ENCODE peak calls at places on chromosomes 1 and 21, in six cellular contexts. One of them, this sample, is unnamed. For H3F3A, the result is how much of the 10 kb centered on the place peaks cover.

GRCh38 chr1:211469113-211469512 is 22.8 kb downstream of the RD3 start:
- DNase-seq in GM23248: no peak
- DNase-seq in PC-3: no peak
- DNase-seq in GM23338: no peak
- DNase-seq in PC-9: no peak
- DNase-seq in MM.1S: no peak
- DNase-seq in this sample: no peak

GRCh38 chr1:180210008-180210555 is 20.0 kb upstream of the LHX4 start:
- DNase-seq in GM23248: no peak
- DNase-seq in PC-3: peak
- DNase-seq in GM23338: no peak
- DNase-seq in PC-9: no peak
- DNase-seq in MM.1S: no peak
- DNase-seq in this sample: peak

GRCh38 chr1:32199717-32200072 is 700 bp upstream of the CCDC28B start:
- DNase-seq in GM23248: peak
- DNase-seq in PC-3: no peak
- DNase-seq in GM23338: no peak
- DNase-seq in PC-9: no peak
- DNase-seq in MM.1S: no peak
- DNase-seq in this sample: peak

GRCh38 chr1:154755858-154756730 is 114.0 kb downstream of the KCNN3 start:
- DNase-seq in GM23248: peak
- DNase-seq in PC-3: peak
- DNase-seq in GM23338: no peak
- DNase-seq in PC-9: no peak
- DNase-seq in MM.1S: no peak
- DNase-seq in this sample: no peak

GRCh38 chr1:18970762-18971161 is 14.3 kb upstream of the IFFO2 start:
- DNase-seq in GM23248: peak
- DNase-seq in PC-3: peak
- DNase-seq in GM23338: no peak
- DNase-seq in PC-9: no peak
- DNase-seq in MM.1S: no peak
- DNase-seq in this sample: no peak

GRCh38 chr1:48498096-48498791 is 26.2 kb upstream of the SPATA6 start:
- DNase-seq in GM23248: peak
- DNase-seq in PC-3: peak
- DNase-seq in GM23338: peak
- DNase-seq in PC-9: no peak
- DNase-seq in MM.1S: peak
- DNase-seq in this sample: peak

GRCh38 chr1:75533085-75533484 is 77.8 kb downstream of the SLC44A5 start:
- DNase-seq in GM23248: no peak
- DNase-seq in PC-3: no peak
- DNase-seq in GM23338: no peak
- DNase-seq in PC-9: no peak
- DNase-seq in MM.1S: no peak
- DNase-seq in this sample: no peak

GRCh38 chr21:36441715-36442114 is 38.2 kb downstream of the CLDN14 start:
- DNase-seq in GM23248: no peak
- DNase-seq in PC-3: no peak
- DNase-seq in GM23338: no peak
- DNase-seq in PC-9: no peak
- DNase-seq in MM.1S: no peak
- DNase-seq in this sample: no peak

GRCh38 chr1:51019811-51020210 is 49.8 kb downstream of the CDKN2C start:
- DNase-seq in GM23248: peak
- DNase-seq in PC-3: no peak
- DNase-seq in GM23338: no peak
- DNase-seq in PC-9: no peak
- DNase-seq in MM.1S: no peak
- DNase-seq in this sample: no peak

GRCh38 chr1:209585672-209586071 is 2.2 kb downstream of the CAMK1G start:
- DNase-seq in GM23248: peak
- DNase-seq in PC-3: peak
- DNase-seq in GM23338: peak
- DNase-seq in PC-9: no peak
- DNase-seq in MM.1S: no peak
- DNase-seq in this sample: peak

DNA sequence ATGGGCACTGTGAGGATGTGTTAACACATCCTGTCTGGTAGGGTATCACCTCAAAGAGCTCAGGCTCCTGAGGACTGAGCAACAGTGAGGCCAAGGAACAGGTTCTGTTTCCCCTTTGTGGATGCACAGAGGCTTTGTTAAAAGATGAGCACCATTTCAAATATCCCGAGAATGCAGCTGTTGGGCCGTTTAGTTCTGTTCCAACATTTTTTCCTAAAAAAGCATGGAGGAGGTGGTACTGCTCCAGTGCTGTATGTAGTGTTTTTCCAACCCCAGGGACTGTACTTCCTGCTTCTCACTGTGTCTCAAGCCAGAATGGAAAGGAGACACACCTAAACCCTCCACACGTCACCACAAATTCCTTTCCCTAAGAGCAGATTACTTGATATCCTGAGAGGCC is 53.8 kb upstream of the BCL10 start:
- DNase-seq in GM23248: peak
- DNase-seq in PC-3: peak
- DNase-seq in GM23338: peak
- DNase-seq in PC-9: peak
- DNase-seq in MM.1S: no peak
- DNase-seq in this sample: no peak
- H3F3A ChIP-seq in GM23248: half or more
- H3F3A ChIP-seq in PC-3: under half
- H3F3A ChIP-seq in GM23338: under half
- H3F3A ChIP-seq in PC-9: under half
- H3F3A ChIP-seq in MM.1S: under half
- H3F3A ChIP-seq in this sample: under half

DNA sequence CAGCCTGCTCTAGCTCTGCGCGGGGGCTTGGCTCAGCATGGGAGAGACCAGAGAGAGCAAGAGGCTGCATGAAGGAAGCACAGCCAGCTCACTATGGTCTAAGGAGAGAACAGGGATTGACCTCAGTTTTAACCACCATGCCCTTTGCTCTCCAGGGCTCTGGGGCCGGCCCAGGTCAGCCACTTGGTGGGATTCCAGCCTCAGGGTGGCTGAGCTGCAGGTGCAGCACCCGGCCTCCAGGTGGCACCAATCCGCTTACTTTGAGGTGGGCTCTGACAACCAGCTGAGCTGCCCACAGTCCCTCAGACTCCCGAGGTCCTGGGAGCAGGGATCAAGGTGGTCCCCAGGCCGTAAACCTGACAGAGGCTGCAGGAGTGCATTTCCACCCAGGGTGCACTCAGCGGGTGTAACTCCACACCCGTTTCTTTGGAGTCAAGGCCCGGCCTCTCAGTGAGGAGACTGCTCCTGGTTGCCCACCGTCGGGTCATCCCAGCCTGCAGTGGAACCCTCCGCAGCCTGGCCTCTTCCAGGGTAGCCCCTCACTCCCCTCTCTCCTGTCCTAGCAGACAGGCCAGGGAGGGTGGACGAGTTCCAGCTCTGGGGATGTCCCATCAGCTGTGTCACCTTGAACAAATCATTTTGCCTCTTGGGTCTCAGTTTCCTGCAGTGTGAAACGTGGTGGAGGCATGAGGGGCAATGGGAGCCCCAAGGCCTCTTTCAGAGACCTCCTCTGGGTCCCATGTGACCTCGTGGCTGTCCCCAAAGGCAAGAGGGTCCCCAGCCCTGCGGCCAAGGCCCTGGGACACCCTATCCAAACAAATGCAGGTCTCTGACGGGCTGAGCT is 607 bp upstream of the LGR6 start:
- DNase-seq in GM23248: peak
- DNase-seq in PC-3: peak
- DNase-seq in GM23338: peak
- DNase-seq in PC-9: peak
- DNase-seq in MM.1S: peak
- DNase-seq in this sample: peak
- H3K4me3 ChIP-seq in GM23248: no peak
- H3K4me3 ChIP-seq in PC-3: no peak
- H3K4me3 ChIP-seq in GM23338: peak
- H3K4me3 ChIP-seq in PC-9: no peak
- H3K4me3 ChIP-seq in MM.1S: no peak
- H3K4me3 ChIP-seq in this sample: peak

DNA sequence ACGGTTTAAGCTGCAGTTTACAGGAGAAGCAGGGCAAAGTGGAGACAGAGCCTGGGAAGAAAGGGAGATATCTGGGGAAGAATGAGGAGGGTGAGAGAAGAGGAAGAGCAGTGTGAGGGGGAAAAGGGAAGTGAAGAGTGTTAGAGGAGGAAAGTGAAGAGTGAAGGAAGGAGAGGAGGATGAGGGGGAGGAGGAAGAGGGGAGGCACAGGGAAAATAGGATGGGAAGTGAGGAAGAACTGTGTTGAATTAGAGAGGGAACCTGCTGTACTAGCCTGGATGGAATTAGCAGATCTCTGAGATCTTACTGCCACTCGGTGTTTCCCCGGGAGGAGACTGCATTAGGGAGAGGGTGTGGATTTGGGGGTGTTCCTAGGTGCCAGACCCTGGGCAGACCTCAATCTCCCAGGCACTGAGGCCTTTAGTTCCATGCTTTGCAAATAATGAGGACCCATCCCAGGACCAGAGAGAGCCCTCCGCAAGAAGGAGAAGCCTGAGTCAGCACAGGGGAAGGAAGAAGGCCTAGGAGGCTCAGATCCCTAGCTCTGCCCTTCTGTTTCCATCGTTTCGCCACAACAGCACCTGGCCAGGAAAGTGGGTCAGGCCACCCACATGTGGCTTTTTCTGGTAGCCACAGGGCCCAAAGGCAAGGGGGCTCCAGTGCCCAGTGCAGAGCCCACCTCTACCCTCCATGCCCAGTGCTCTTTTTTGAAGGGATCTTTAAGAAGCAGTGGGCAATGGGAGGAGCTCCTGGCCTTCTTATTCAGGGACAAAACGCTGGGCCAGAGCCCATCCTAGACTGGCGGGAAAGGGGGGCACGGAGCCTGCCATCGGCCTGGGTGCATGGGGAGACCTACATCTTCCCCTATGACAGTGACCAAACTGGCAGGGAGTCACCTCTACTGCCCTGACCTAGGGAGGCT is 2.0 kb downstream of the LRRN2 start:
- DNase-seq in GM23248: no peak
- DNase-seq in PC-3: no peak
- DNase-seq in GM23338: no peak
- DNase-seq in PC-9: no peak
- DNase-seq in MM.1S: no peak
- DNase-seq in this sample: no peak
- TF ChIP-seq EZH2 in GM23248: no peak
- TF ChIP-seq EZH2 in PC-3: no peak
- TF ChIP-seq EZH2 in GM23338: no peak
- TF ChIP-seq EZH2 in PC-9: no peak
- TF ChIP-seq EZH2 in MM.1S: no peak
- TF ChIP-seq EZH2 in this sample: no peak

DNA sequence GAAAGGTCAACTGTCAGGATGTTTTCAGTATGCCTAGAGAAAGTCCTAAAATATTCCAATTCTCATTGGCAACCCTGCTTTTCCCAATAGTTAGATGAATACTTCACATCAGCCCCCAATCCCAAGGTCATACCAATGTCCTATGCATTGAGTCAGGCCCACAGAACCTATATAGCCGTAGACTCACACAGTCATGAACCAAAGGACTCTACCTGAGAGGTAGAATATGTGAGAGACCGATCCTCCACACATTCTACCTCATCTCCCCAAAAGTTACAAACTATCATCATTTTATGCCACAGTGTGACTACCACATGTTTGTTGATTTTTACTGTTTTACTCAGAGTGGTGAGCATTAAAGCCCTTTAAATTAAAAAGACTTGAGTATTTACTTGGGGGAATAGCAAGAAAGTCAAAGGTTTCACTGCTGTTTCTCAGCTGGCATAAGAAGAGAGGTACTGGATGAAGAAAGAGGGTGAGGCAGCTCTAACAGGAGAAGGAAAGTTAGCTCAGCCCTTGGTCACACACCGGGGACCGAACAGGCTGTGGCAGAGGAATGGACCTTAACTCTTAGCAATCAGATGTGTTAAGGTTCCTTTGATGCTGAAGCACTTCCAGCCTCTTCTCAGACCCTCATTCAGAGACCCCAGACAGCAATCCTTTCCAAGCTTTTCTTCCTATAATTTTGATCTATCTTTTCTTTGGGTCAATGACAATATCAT is 930 bp downstream of the CD48 start:
- DNase-seq in GM23248: no peak
- DNase-seq in PC-3: no peak
- DNase-seq in GM23338: no peak
- DNase-seq in PC-9: no peak
- DNase-seq in MM.1S: peak
- DNase-seq in this sample: no peak
- H3F3A ChIP-seq in GM23248: under half
- H3F3A ChIP-seq in PC-3: under half
- H3F3A ChIP-seq in GM23338: under half
- H3F3A ChIP-seq in PC-9: under half
- H3F3A ChIP-seq in MM.1S: half or more
- H3F3A ChIP-seq in this sample: under half

DNA sequence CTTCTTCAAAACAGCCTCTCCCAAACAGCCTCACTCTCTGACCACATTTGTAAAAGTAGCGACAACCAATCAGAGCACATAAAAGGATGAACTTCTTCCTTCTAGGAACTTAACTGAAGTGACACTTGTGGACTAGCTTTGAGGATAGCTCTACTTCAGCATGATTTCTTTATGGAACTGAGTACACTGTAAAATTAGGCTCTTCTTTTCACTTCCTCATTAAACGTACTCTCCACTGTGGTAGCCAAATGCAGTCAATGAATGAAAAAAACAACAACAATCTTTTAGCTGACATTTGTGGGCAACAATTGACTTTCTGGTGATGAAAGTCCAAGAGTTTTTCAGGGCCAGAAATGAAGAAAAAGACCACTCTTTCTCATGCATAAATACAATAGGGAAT is 9.6 kb downstream of the LRRC53 start:
- DNase-seq in GM23248: no peak
- DNase-seq in PC-3: no peak
- DNase-seq in GM23338: no peak
- DNase-seq in PC-9: no peak
- DNase-seq in MM.1S: no peak
- DNase-seq in this sample: no peak
- H3K4me3 ChIP-seq in GM23248: no peak
- H3K4me3 ChIP-seq in PC-3: no peak
- H3K4me3 ChIP-seq in GM23338: no peak
- H3K4me3 ChIP-seq in PC-9: no peak
- H3K4me3 ChIP-seq in MM.1S: no peak
- H3K4me3 ChIP-seq in this sample: no peak

GRCh38 chr1:116472431-116472961 is 98.3 kb downstream of the CD58 start:
- DNase-seq in GM23248: no peak
- DNase-seq in PC-3: no peak
- DNase-seq in GM23338: no peak
- DNase-seq in PC-9: no peak
- DNase-seq in MM.1S: no peak
- DNase-seq in this sample: no peak
- TF ChIP-seq EZH2 in GM23248: no peak
- TF ChIP-seq EZH2 in PC-3: no peak
- TF ChIP-seq EZH2 in GM23338: no peak
- TF ChIP-seq EZH2 in PC-9: no peak
- TF ChIP-seq EZH2 in MM.1S: no peak
- TF ChIP-seq EZH2 in this sample: no peak